ENCODE peak calls at places on chromosomes 2 and 18, in four cellular contexts. T, R, U and J are unnamed samples. For H3K36me3, the result is how much of the 10 kb centered on the place peaks cover.

GRCh38 chr18:76457957-76458356 is 37.1 kb downstream of the ZNF516 start:
- DNase-seq in T (no peak), U (no peak), R (no peak), J (no peak)

GRCh38 chr2:96951125-96951654 is 35.2 kb downstream of the FAM178B start:
- DNase-seq in U (peak), R (peak), T (peak), J (peak)

GRCh38 chr2:170122883-170123547 is 54.9 kb upstream of the MYO3B start:
- DNase-seq in R (no peak), T (peak), U (no peak), J (no peak)

GRCh38 chr2:63673865-63674533 is 85.2 kb downstream of the MDH1 start:
- DNase-seq in U (no peak), R (no peak), T (no peak), J (no peak)

GRCh38 chr18:57447154-57447621 is 12.0 kb downstream of the ONECUT2 start:
- DNase-seq in T (peak), R (peak), U (peak), J (no peak)

GRCh38 chr2:126665483-126665882 is 9.5 kb downstream of the GYPC start:
- DNase-seq in U (no peak), R (no peak), T (no peak), J (no peak)

GRCh38 chr18:52219102-52219501 is 120.9 kb upstream of the DCC start:
- DNase-seq in T (peak), R (no peak), U (no peak), J (no peak)

GRCh38 chr18:74579704-74580103 is 18.0 kb upstream of the ZNF407 start:
- DNase-seq in U (no peak), T (no peak), R (peak), J (no peak)

GRCh38 chr2:218861645-218862318 is 2.2 kb downstream of the WNT6 start:
- DNase-seq in T (no peak), R (no peak), U (no peak), J (no peak)

GRCh38 chr2:63425606-63426005 is 162.7 kb downstream of the WDPCP start:
- DNase-seq in T (peak), U (no peak), R (no peak), J (no peak)

GRCh38 chr2:198657520-198658121 is 800.1 kb downstream of the SATB2 start:
- DNase-seq in U (peak), R (peak), T (peak), J (no peak)

GRCh38 chr2:215982465-215982875 is 30.9 kb downstream of the MREG start:
- DNase-seq in U (no peak), R (no peak), T (peak), J (no peak)

GRCh38 chr18:13530879-13531387 is 195.4 kb downstream of the FAM210A start:
- DNase-seq in T (peak), R (peak), U (peak), J (no peak)

GRCh38 chr2:239934571-239935171 is 90.5 kb downstream of the NDUFA10 start:
- DNase-seq in T (peak), R (peak), U (no peak), J (peak)

GRCh38 chr18:37231251-37231650 is 334.3 kb downstream of the CELF4 start:
- DNase-seq in T (no peak), R (no peak), U (no peak), J (no peak)

GRCh38 chr18:63348508-63349136 is 18.4 kb downstream of the KDSR start:
- DNase-seq in R (no peak), U (peak), T (no peak), J (no peak)
- H3K36me3 ChIP-seq in R (under half), U (under half), T (under half), J (half or more)

GRCh38 chr2:167406558-167406957 is 518.3 kb downstream of the XIRP2 start:
- DNase-seq in U (no peak), R (peak), T (peak), J (no peak)

GRCh38 chr2:167401309-167401708 is 513.0 kb downstream of the XIRP2 start:
- DNase-seq in T (no peak), R (peak), U (no peak), J (no peak)

GRCh38 chr2:167404896-167405295 is 516.6 kb downstream of the XIRP2 start:
- DNase-seq in R (no peak), U (no peak), T (peak), J (no peak)
- H3K27ac ChIP-seq in R (no peak), U (no peak), T (no peak), J (no peak)

GRCh38 chr18:63063171-63063570 is 256.4 kb downstream of the BCL2 start:
- DNase-seq in R (peak), U (no peak), T (peak), J (no peak)
- H3K4me3 ChIP-seq in R (no peak), U (no peak), T (peak), J (no peak)

GRCh38 chr2:160156665-160157064 is 43.4 kb downstream of the ITGB6 start:
- DNase-seq in T (peak), R (no peak), U (no peak), J (no peak)
- H3K36me3 ChIP-seq in T (under half), R (under half), U (under half), J (under half)

DNA sequence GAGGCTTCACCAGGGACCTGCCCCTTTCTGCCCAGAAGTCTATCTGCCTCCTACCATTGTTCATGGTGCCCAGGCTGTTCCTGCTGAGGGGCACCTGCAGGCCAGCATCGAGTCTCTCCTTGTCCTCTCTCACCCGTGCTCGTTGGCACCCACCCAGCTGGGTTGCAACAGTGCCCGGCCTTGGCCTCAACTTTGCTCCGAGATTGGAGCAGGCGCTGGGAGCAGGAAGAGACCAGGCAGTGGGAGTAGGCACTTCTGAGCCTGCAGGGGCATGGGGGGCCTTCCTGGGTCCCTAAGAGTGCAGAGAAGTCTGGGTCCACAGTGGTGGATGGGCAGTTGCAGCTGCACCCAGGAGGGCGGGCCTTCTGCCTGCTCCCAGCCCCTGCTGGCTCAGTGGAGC is 75.6 kb downstream of the NCOA1 start:
- DNase-seq in U (no peak), T (no peak), R (no peak), J (no peak)
- H3K27ac ChIP-seq in U (no peak), T (no peak), R (no peak), J (no peak)

GRCh38 chr2:18684202-18685040 is 95.1 kb upstream of the NT5C1B start:
- DNase-seq in T (peak), U (peak), R (no peak), J (no peak)

DNA sequence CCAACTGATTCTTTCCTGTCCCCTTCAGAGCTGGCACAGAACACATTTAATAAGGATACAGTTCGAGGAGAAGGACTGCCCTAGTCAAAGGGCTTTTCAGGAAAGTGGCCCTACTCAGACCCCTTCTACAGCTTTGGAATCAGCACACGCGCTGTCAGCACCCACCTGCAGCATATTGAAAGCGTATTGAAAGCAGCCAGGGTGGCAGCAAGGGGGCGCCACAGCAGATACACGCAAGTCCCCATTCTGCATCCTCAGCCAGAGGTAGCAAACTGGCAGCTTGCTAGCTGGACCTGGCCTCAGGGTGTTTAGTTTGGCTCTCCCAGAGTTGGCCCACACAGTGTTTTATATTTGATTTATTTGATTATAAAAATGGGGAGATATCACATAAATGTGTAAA is 101.0 kb upstream of the NT5C1B start:
- DNase-seq in T (no peak), R (peak), U (no peak), J (no peak)
- H3K4me3 ChIP-seq in T (no peak), R (no peak), U (no peak), J (no peak)

GRCh38 chr18:22951823-22952222 is 18.7 kb downstream of the RBBP8 start:
- DNase-seq in R (no peak), T (no peak), U (no peak), J (no peak)
- H3K36me3 ChIP-seq in R (under half), T (under half), U (under half), J (under half)

GRCh38 chr2:20450201-20451108 is 3.6 kb downstream of the RHOB start:
- DNase-seq in R (peak), U (peak), T (peak), J (no peak)
- H3K27ac ChIP-seq in R (no peak), U (no peak), T (peak), J (no peak)

GRCh38 chr18:55858661-55859111 is 270.7 kb upstream of the TCF4 start:
- DNase-seq in R (no peak), T (peak), U (no peak), J (no peak)
- H3K4me3 ChIP-seq in R (no peak), T (peak), U (no peak), J (no peak)